ENCODE peak calls at places on chromosomes 11 and 22, in four cellular contexts. L, P, E and F are unnamed samples.
A peak's percentile ranks its signal among the peaks of the same experiment; 100 is the strongest.

GRCh38 chr11:126725521-126725920 is 275.0 kb downstream of the KIRREL3 start:
- DNase-seq in L (no peak), P (no peak), E (no peak), F (no peak)

GRCh38 chr22:32335471-32335870 is 22.2 kb upstream of the RFPL3 start:
- DNase-seq in L (no peak), P (no peak), E (no peak), F (no peak)

GRCh38 chr11:44304091-44305084 is 5.6 kb downstream of the ALX4 start:
- DNase-seq in L (no peak), P (peak; percentile 5), E (no peak), F (no peak)

GRCh38 chr11:81986556-81987161 is 747.0 kb downstream of the FAM181B start:
- DNase-seq in L (no peak), P (no peak), E (no peak), F (no peak)

GRCh38 chr11:86183694-86184093 is 60.9 kb upstream of the EED start:
- DNase-seq in L (no peak), P (peak; percentile 47), E (no peak), F (no peak)

GRCh38 chr22:33707581-33707980 is 212.7 kb downstream of the LARGE1 start:
- DNase-seq in L (no peak), P (no peak), E (no peak), F (no peak)

GRCh38 chr11:96052921-96053631 is 129.2 kb upstream of the MTMR2 start:
- DNase-seq in L (no peak), P (peak; percentile 67), E (no peak), F (peak; percentile 64)

GRCh38 chr11:112619106-112619505 is 342.1 kb upstream of the NCAM1 start:
- DNase-seq in L (no peak), P (no peak), E (no peak), F (no peak)

GRCh38 chr11:78350101-78350645 is 67.4 kb downstream of the GAB2 start:
- DNase-seq in L (peak; percentile 20), P (peak; percentile 26), E (no peak), F (peak; percentile 73)

GRCh38 chr11:81219661-81220060 is 1514.0 kb downstream of the FAM181B start:
- DNase-seq in L (no peak), P (no peak), E (no peak), F (no peak)

GRCh38 chr11:62546937-62547625 is 475 bp upstream of the AHNAK start:
- DNase-seq in L (no peak), P (peak; percentile 44), E (no peak), F (no peak)

GRCh38 chr11:4464216-4465159 is 15.4 kb downstream of the OR52K2 start:
- DNase-seq in L (no peak), P (peak; percentile 2), E (no peak), F (peak; percentile 11)

GRCh38 chr11:9214765-9215164 is 50.4 kb downstream of the DENND5A start:
- DNase-seq in L (no peak), P (peak; percentile 72), E (no peak), F (no peak)

GRCh38 chr11:36088234-36088975 is 144.5 kb downstream of the LDLRAD3 start:
- DNase-seq in L (no peak), P (peak; percentile 55), E (no peak), F (peak; percentile 37)

GRCh38 chr11:79062814-79063762 is 377.7 kb downstream of the TENM4 start:
- DNase-seq in L (no peak), P (no peak), E (no peak), F (peak; percentile 46)

GRCh38 chr11:77407613-77408012 is 66.3 kb downstream of the PAK1 start:
- DNase-seq in L (no peak), P (peak; percentile 90), E (no peak), F (no peak)

GRCh38 chr22:31342389-31343125 is 3.6 kb downstream of the PATZ1 start:
- DNase-seq in L (no peak), P (no peak), E (peak; percentile 18), F (no peak)

GRCh38 chr11:120004723-120005122 is 133.2 kb downstream of the TRIM29 start:
- DNase-seq in L (no peak), P (no peak), E (no peak), F (no peak)

GRCh38 chr22:17110791-17111550 is 10.2 kb downstream of the TMEM121B start:
- DNase-seq in L (no peak), P (no peak), E (no peak), F (no peak)

GRCh38 chr11:104665631-104666030 is 232.6 kb downstream of the CASP12 start:
- DNase-seq in L (no peak), P (peak; percentile 52), E (no peak), F (no peak)

GRCh38 chr11:1295086-1295485 is 14.3 kb downstream of the TOLLIP start:
- DNase-seq in L (no peak), P (no peak), E (no peak), F (no peak)

GRCh38 chr11:67288452-67289225 is 464 bp upstream of the ANKRD13D start:
- DNase-seq in L (peak; percentile 94), P (peak; percentile 89), E (peak; percentile 87), F (peak; percentile 98)

GRCh38 chr22:37244114-37244921 is at the start of gene RAC2:
- DNase-seq in L (peak; percentile 95), P (peak; percentile 63), E (no peak), F (peak; percentile 98)

GRCh38 chr11:17985517-17985916 is 27.3 kb downstream of the SERGEF start:
- DNase-seq in L (no peak), P (peak; percentile 69), E (no peak), F (no peak)

GRCh38 chr11:86588566-86589090 is 83.8 kb downstream of the ME3 start:
- DNase-seq in L (no peak), P (peak; percentile 49), E (peak; percentile 95), F (no peak)

GRCh38 chr22:19271856-19272535 is 19.5 kb downstream of the CLTCL1 start:
- DNase-seq in L (no peak), P (peak; percentile 74), E (no peak), F (no peak)

GRCh38 chr11:75174781-75175370 is 24.0 kb downstream of the SLCO2B1 start:
- DNase-seq in L (peak; percentile 56), P (peak; percentile 36), E (no peak), F (peak; percentile 62)

GRCh38 chr11:30683176-30683575 is 97.0 kb upstream of the MPPED2 start:
- DNase-seq in L (no peak), P (no peak), E (no peak), F (no peak)

GRCh38 chr11:130451261-130452019 is 3.0 kb downstream of the ADAMTS15 start:
- DNase-seq in L (no peak), P (peak; percentile 73), E (no peak), F (no peak)

GRCh38 chr22:20919718-20920117 is 2.5 kb downstream of the CRKL start:
- DNase-seq in L (no peak), P (peak; percentile 36), E (no peak), F (no peak)

GRCh38 chr11:67293090-67293489 is 4.0 kb downstream of the ANKRD13D start:
- DNase-seq in L (no peak), P (peak; percentile 62), E (no peak), F (no peak)

GRCh38 chr11:60711316-60711715 is 11.9 kb downstream of the MS4A8 start:
- DNase-seq in L (no peak), P (no peak), E (no peak), F (no peak)

GRCh38 chr22:30251661-30252226 is 5.2 kb upstream of the LIF start:
- DNase-seq in L (no peak), P (peak; percentile 75), E (no peak), F (no peak)

GRCh38 chr22:30043181-30043580 is 37.1 kb upstream of the HORMAD2 start:
- DNase-seq in L (no peak), P (no peak), E (no peak), F (no peak)

GRCh38 chr22:42547562-42547961 is 6.2 kb upstream of the SERHL2 start:
- DNase-seq in L (no peak), P (no peak), E (no peak), F (no peak)

GRCh38 chr22:24894220-24894975 is 52.1 kb downstream of the LHFPL7 start:
- DNase-seq in L (no peak), P (peak; percentile 97), E (no peak), F (no peak)

GRCh38 chr11:128251140-128251539 is 336.2 kb downstream of the ETS1 start:
- DNase-seq in L (no peak), P (peak; percentile 58), E (no peak), F (no peak)

GRCh38 chr11:289145-289705 is 299 bp downstream of the PGGHG start:
- DNase-seq in L (no peak), P (no peak), E (no peak), F (no peak)

DNA sequence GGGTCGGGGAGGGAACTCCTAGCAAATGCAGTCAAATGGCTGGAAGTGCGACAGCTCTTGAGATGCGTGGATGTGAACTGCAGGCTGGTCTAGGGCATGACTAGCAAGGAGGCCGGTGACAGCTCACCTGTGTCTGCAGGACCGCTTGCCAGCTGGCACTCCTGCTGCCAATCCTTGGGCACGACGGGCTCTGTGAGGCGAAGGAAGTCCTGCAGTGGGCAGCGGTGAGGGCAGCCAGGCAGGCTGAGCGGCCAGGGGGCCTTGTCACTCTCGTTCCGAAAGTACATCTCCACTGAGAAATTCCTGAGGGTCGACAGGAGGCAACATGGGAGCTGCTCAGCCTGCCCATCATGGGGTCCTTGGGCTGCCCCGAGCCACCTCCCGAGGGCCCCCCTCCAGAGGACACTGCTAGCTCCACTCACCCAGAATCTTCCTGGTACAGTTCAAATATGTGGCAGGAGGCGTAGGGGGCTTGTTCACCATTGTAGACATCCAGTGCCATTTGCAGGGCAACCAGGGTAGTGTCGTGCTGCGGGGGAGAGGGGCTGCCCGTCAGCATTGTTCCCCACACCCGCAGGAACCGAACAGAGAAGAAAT is 5.9 kb downstream of the ACP2 start:
- DNase-seq in L (no peak), P (no peak), E (no peak), F (no peak)
- H3K36me3 ChIP-seq in L (peaks cover 74% of the 10 kb centered on the region), P (peaks cover 39% of the 10 kb centered on the region), E (peaks cover 89% of the 10 kb centered on the region), F (peaks cover 17% of the 10 kb centered on the region)

GRCh38 chr11:27087425-27087824 is 46.8 kb downstream of the BBOX1 start:
- DNase-seq in L (no peak), P (peak; percentile 65), E (no peak), F (no peak)

GRCh38 chr11:27085115-27085514 is 44.5 kb downstream of the BBOX1 start:
- DNase-seq in L (no peak), P (no peak), E (no peak), F (no peak)

GRCh38 chr11:27085605-27086004 is 45.0 kb downstream of the BBOX1 start:
- DNase-seq in L (no peak), P (no peak), E (no peak), F (no peak)

GRCh38 chr11:27089746-27090145 is 49.1 kb downstream of the BBOX1 start:
- DNase-seq in L (no peak), P (no peak), E (no peak), F (no peak)

GRCh38 chr11:27088353-27088752 is 47.7 kb downstream of the BBOX1 start:
- DNase-seq in L (no peak), P (peak; percentile 30), E (no peak), F (no peak)
- H3K4me2 ChIP-seq in L (no peak overlapping the region), P (no peak overlapping the region), E (no peak overlapping the region), F (no peak overlapping the region)

GRCh38 chr11:12210200-12210599 is 99.8 kb downstream of the MICAL2 start:
- DNase-seq in L (no peak), P (no peak), E (no peak), F (no peak)
- H3K36me3 ChIP-seq in L (no peaks in the 10 kb centered on the region), P (peaks cover 24% of the 10 kb centered on the region), E (no peaks in the 10 kb centered on the region), F (no peaks in the 10 kb centered on the region)

GRCh38 chr11:2305140-2305861 is 3.5 kb downstream of the TSPAN32 start:
- DNase-seq in L (peak; percentile 84), P (peak; percentile 50), E (peak; percentile 76), F (peak; percentile 91)

GRCh38 chr11:2308713-2309112 is 6.9 kb downstream of the TSPAN32 start:
- DNase-seq in L (no peak), P (no peak), E (no peak), F (no peak)

GRCh38 chr11:2307733-2308331 is 6.0 kb downstream of the TSPAN32 start:
- DNase-seq in L (no peak), P (no peak), E (no peak), F (no peak)

GRCh38 chr11:2305862-2306823 is 4.3 kb downstream of the TSPAN32 start:
- DNase-seq in L (peak; percentile 17), P (peak; percentile 85), E (no peak), F (no peak)

GRCh38 chr11:2306971-2307732 is 5.3 kb downstream of the TSPAN32 start:
- DNase-seq in L (no peak), P (peak; percentile 45), E (no peak), F (no peak)
- H3K4me2 ChIP-seq in L (no peak overlapping the region), P (no peak overlapping the region), E (no peak overlapping the region), F (no peak overlapping the region)